ENCODE peak calls at places on chromosomes 16 and 17, in nine cellular contexts. H is body of pancreas, I is ovary, L is thoracic aorta, P is cardiac muscle cell, T is psoas muscle, V is fibroblast of lung, W is esophagus squamous epithelium, C is heart left ventricle. Q is an unnamed sample. For H3K4me1, the result is how much of the 10 kb centered on the place peaks cover.

GRCh38 chr17:82076785-82077591 is 11.4 kb upstream of the DUS1L start:
- DNase-seq in H (no peak), I (no peak), L (no peak), P (no peak), T (no peak), V (no peak), W (no peak), C (no peak), Q (no peak)

GRCh38 chr16:57565461-57565860 is 23.0 kb downstream of the ADGRG5 start:
- DNase-seq in H (no peak), I (no peak), L (no peak), P (no peak), T (no peak), V (no peak), W (no peak), C (no peak), Q (no peak)

GRCh38 chr16:46845952-46846351 is 15.0 kb upstream of the C16orf87 start:
- DNase-seq in H (no peak), I (no peak), L (no peak), P (no peak), T (no peak), V (no peak), W (no peak), C (no peak), Q (no peak)

GRCh38 chr16:66437391-66437945 is 10.4 kb downstream of the BEAN1 start:
- DNase-seq in H (no peak), I (no peak), L (no peak), P (no peak), T (no peak), V (no peak), W (no peak), C (no peak), Q (no peak)

GRCh38 chr17:57551321-57552079 is 193.6 kb downstream of the CCDC182 start:
- DNase-seq in H (no peak), I (no peak), L (no peak), P (no peak), T (no peak), V (no peak), W (peak), C (no peak), Q (no peak)

GRCh38 chr17:78369791-78370381 is 8.6 kb upstream of the PGS1 start:
- DNase-seq in H (no peak), I (no peak), L (no peak), P (peak), T (no peak), V (no peak), W (no peak), C (no peak), Q (no peak)

GRCh38 chr17:58375811-58376210 is 23.8 kb upstream of the SUPT4H1 start:
- DNase-seq in H (no peak), I (no peak), L (no peak), P (no peak), T (no peak), V (no peak), W (no peak), C (no peak), Q (no peak)

GRCh38 chr17:55708575-55708974 is 14.1 kb downstream of the TMEM100 start:
- DNase-seq in H (no peak), I (no peak), L (no peak), P (no peak), T (no peak), V (no peak), W (no peak), C (no peak), Q (no peak)

GRCh38 chr17:49787932-49788442 is 494 bp upstream of the KAT7 start:
- DNase-seq in H (no peak), I (peak), L (no peak), P (no peak), T (no peak), V (peak), W (no peak), C (peak), Q (no peak)

GRCh38 chr17:50211249-50212120 is 10.1 kb upstream of the COL1A1 start:
- DNase-seq in H (no peak), I (peak), L (no peak), P (no peak), T (no peak), V (no peak), W (no peak), C (no peak), Q (no peak)

GRCh38 chr17:32486091-32486700 is 597 bp upstream of the CDK5R1 start:
- DNase-seq in H (peak), I (peak), L (peak), P (peak), T (peak), V (peak), W (no peak), C (peak), Q (peak)

GRCh38 chr17:43967251-43967875 is 13.6 kb upstream of the PYY start:
- DNase-seq in H (no peak), I (no peak), L (no peak), P (no peak), T (no peak), V (no peak), W (no peak), C (no peak), Q (no peak)
- TF ChIP-seq CTCF in H (no peak), I (no peak), L (no peak), P (no peak), T (no peak), V (no peak), W (no peak), C (no peak), Q (no peak)

GRCh38 chr16:2857451-2858244 is at the start of gene PRSS22:
- DNase-seq in H (peak), I (no peak), L (no peak), P (no peak), T (no peak), V (no peak), W (no peak), C (no peak), Q (peak)
- H3K4me3 ChIP-seq in H (no peak), I (no peak), L (peak), P (no peak), T (no peak), V (no peak), W (peak), C (no peak), Q (peak)

DNA sequence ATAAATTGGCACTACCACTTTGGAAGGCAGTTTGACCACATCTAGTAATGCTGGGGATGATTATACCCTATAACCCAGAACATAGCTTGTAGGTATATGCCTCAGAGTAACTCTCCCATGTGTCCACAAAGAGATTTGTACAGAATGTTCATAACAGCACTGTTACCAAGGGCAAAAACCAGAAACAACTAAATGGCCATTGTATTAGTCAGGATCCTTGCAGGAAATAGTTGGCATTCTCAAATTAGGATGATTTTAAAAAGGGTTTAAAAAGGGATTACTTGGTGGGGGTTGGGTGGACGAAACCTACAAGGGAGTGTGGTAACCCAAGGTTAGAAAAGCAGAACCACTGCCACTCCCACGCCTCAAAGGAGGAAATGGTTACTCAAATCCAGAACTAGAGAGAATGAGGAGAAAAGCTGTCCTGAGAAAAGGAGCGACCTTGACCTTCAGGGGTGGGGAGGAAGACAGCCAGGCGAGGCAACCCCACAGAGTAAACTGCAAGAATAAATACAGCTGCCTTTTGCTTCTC is 2.1 kb downstream of the CPPED1 start:
- DNase-seq in H (no peak), I (peak), L (no peak), P (no peak), T (no peak), V (peak), W (no peak), C (no peak), Q (no peak)
- H3K4me1 ChIP-seq in H (under half), I (under half), L (under half), P (under half), T (under half), V (under half), W (under half), C (under half), Q (under half)

GRCh38 chr16:68283840-68284595 is 19.7 kb downstream of the SLC7A6 start:
- DNase-seq in H (no peak), I (no peak), L (no peak), P (peak), T (peak), V (no peak), W (no peak), C (no peak), Q (no peak)

GRCh38 chr16:68281368-68282063 is 17.2 kb downstream of the SLC7A6 start:
- DNase-seq in H (no peak), I (no peak), L (no peak), P (no peak), T (no peak), V (no peak), W (no peak), C (no peak), Q (no peak)

GRCh38 chr16:68282064-68282452 is 17.7 kb downstream of the SLC7A6 start:
- DNase-seq in H (no peak), I (no peak), L (no peak), P (no peak), T (no peak), V (no peak), W (no peak), C (no peak), Q (no peak)

GRCh38 chr16:68284847-68285246 is 20.5 kb downstream of the SLC7A6 start:
- DNase-seq in H (no peak), I (no peak), L (no peak), P (no peak), T (no peak), V (no peak), W (no peak), C (no peak), Q (no peak)

GRCh38 chr16:68283346-68283745 is 19.0 kb downstream of the SLC7A6 start:
- DNase-seq in H (no peak), I (no peak), L (no peak), P (no peak), T (no peak), V (no peak), W (no peak), C (no peak), Q (no peak)
- TF ChIP-seq CTCF in H (no peak), I (no peak), L (no peak), P (no peak), T (no peak), V (no peak), W (no peak), C (no peak), Q (no peak)

GRCh38 chr17:42865638-42866094 is 14.7 kb downstream of the AOC3 start:
- DNase-seq in H (no peak), I (no peak), L (no peak), P (no peak), T (no peak), V (no peak), W (no peak), C (no peak), Q (no peak)
- H3K4me3 ChIP-seq in H (no peak), I (no peak), L (no peak), P (no peak), T (no peak), V (no peak), W (no peak), C (no peak), Q (no peak)

GRCh38 chr16:50778284-50779163 is 36.6 kb downstream of the CYLD start:
- DNase-seq in H (no peak), I (no peak), L (no peak), P (no peak), T (no peak), V (no peak), W (no peak), C (no peak), Q (no peak)
- H3K4me1 ChIP-seq in H (under half), I (under half), L (under half), P (under half), T (under half), V (under half), W (under half), C (under half), Q (under half)

GRCh38 chr17:39077874-39078273 is 73.6 kb downstream of the PLXDC1 start:
- DNase-seq in H (no peak), I (no peak), L (no peak), P (no peak), T (no peak), V (no peak), W (no peak), C (no peak), Q (no peak)
- TF ChIP-seq CTCF in H (no peak), I (no peak), L (no peak), P (no peak), T (no peak), V (no peak), W (no peak), C (no peak), Q (no peak)